ENCODE peak calls at places on chromosomes 16 and 17, in five cellular contexts. V is PC-3, R is neural progenitor cell, I is SK-N-SH, K is HCT116. D is an unnamed sample.

GRCh38 chr16:77409311-77409710 is 25.5 kb downstream of the ADAMTS18 start:
- DNase-seq in I (peak; percentile 24), K (no peak), V (no peak), R (no peak), D (no peak)

GRCh38 chr16:31700200-31700529 is 172.5 kb downstream of the AHSP start:
- DNase-seq in I (peak; percentile 92), K (peak; percentile 82), R (no peak), V (peak; percentile 82), D (no peak)

GRCh38 chr16:24609740-24610420 is 70.5 kb downstream of the RBBP6 start:
- DNase-seq in K (no peak), V (no peak), R (peak; percentile 78), I (peak; percentile 27), D (no peak)

GRCh38 chr16:77977336-77977735 is 45.0 kb upstream of the CLEC3A start:
- DNase-seq in K (no peak), I (no peak), V (no peak), R (no peak), D (no peak)

GRCh38 chr17:2061441-2061797 is 6.5 kb downstream of the HIC1 start:
- DNase-seq in I (no peak), R (no peak), V (no peak), K (no peak), D (no peak)

GRCh38 chr16:86297391-86297790 is 212.9 kb upstream of the FOXF1 start:
- DNase-seq in R (no peak), V (no peak), K (no peak), I (no peak), D (no peak)

GRCh38 chr16:14164916-14165684 is 94.0 kb downstream of the MRTFB start:
- DNase-seq in K (no peak), V (no peak), I (no peak), R (no peak), D (no peak)

GRCh38 chr17:71934520-71934919 is 186.3 kb upstream of the SOX9 start:
- DNase-seq in R (no peak), K (no peak), V (peak; percentile 74), I (no peak), D (no peak)

GRCh38 chr17:67884766-67885165 is 59.5 kb downstream of the BPTF start:
- DNase-seq in V (no peak), I (no peak), K (no peak), R (no peak), D (no peak)

GRCh38 chr17:42289863-42290165 is 1.5 kb downstream of the STAT5A start:
- DNase-seq in K (no peak), I (peak; percentile 16), V (no peak), R (no peak), D (no peak)
- TF ChIP-seq EZH2phosphoT487 in K (no peak), I (no peak), V (no peak), R (no peak), D (no peak)

GRCh38 chr16:50247906-50248608 is 18.3 kb upstream of the ADCY7 start:
- DNase-seq in K (no peak), I (no peak), R (no peak), V (no peak), D (no peak)
- TF ChIP-seq CTCF in K (no peak), I (no peak), R (no peak), V (no peak), D (no peak)

DNA sequence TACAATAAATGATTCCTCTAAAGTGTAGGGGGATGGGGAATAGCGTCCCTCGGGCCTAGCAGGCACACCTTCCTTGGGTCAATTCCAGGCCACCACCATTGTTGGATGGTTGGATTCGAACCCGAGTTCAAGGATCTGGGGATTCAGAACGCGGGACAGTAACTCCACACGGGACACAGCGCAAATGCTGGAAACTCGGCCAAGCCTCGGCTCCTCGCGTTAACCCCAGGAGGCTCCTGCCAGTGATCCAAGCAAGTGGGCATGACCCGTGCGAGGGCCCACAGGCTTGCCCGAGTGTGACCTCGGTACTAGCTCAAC is 589 bp downstream of the B9D1 start:
- DNase-seq in R (no peak), K (no peak), V (no peak), I (no peak), D (no peak)
- H3K9ac ChIP-seq in R (peak overlapping the region; percentile 35), K (peak overlapping the region; percentile 85), V (peak overlapping the region; percentile 77), I (peak overlapping the region; percentile 82), D (peak overlapping the region; percentile 89)

GRCh38 chr16:49348408-49349176 is 25.0 kb upstream of the C16orf78 start:
- DNase-seq in I (no peak), V (no peak), K (peak; percentile 3), R (no peak), D (no peak)

GRCh38 chr16:49351119-49351518 is 22.5 kb upstream of the C16orf78 start:
- DNase-seq in K (no peak), R (peak; percentile 62), I (no peak), V (no peak), D (no peak)

GRCh38 chr16:49347476-49347875 is 26.1 kb upstream of the C16orf78 start:
- DNase-seq in I (no peak), R (no peak), K (no peak), V (no peak), D (no peak)

GRCh38 chr16:49350265-49351103 is 23.1 kb upstream of the C16orf78 start:
- DNase-seq in R (peak; percentile 73), I (peak; percentile 81), K (peak; percentile 27), V (peak; percentile 67), D (peak; percentile 28)

DNA sequence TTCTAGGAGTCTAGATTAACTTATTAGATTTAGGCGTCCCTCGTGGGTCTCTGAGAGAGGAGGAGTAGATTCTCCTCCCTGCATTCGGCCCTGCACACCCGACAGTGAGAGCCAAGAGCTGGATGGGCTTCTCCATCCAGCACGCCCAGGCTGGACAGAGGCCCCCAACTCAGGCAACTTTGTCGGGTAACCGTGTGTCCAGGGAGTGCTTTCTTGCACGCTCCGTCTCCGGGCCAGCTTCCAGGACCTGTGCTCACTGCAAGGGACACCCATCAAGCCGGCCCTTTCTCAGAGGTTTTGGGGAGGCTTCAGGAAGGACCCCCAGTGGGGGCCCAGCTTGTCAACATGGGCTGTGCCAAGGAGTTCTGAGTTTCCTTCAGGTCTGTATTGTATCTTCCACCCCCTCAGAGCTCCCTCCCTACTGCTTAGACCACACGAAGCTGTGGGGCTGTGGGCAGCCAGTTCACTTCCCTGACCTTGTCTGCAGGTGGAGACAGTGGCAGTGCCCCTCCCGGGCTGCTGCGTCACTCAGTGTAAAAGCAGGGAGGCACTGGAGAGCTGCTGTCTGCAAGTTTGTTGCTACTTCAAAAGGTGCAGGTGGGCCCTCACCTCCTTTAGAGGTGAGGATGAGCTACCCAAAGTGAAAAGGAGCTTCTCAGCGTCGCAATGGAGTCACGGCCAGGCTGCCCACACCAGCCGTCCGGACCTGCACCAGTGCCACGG is 24.0 kb upstream of the C16orf78 start:
- DNase-seq in I (no peak), R (no peak), K (no peak), V (no peak), D (no peak)
- TF ChIP-seq EZH2phosphoT487 in I (no peak), R (no peak), K (no peak), V (no peak), D (no peak)

DNA sequence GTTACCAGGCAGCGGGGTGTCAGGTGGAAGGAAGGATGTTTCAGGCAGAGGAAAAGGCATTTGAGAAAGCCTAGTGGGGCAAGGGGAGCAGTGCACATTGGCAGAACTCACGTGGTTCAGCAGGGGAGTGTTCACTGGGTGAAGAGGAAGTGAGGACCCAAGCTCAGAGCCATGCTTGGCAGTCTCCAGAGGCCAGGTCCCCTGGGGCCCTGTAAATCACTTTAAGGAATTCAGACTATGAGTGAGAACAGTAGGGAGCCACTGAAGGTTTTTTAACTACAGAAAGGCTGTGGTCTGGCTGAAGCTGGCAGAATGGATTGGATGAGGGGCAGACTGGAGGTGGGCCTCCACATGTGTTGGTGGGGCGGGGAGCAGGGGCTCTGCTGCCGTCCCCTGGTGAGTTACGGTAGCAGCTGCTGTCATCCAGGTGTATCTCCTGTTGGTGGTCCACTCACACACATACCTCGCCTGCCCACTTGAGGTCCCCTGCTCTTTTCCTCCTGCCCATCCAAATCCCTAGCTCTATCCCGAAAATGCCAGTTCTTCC is 5.1 kb downstream of the CLEC16A start:
- DNase-seq in R (peak; percentile 43), I (no peak), V (peak; percentile 15), K (no peak), D (no peak)
- TF ChIP-seq CTCF in R (peak; percentile 4), I (no peak), V (no peak), K (no peak), D (no peak)

GRCh38 chr16:88655733-88656281 is 5.0 kb upstream of the CYBA start:
- DNase-seq in I (no peak), R (no peak), K (no peak), V (no peak), D (no peak)

GRCh38 chr16:88657371-88657770 is 5.5 kb downstream of the MVD start:
- DNase-seq in R (no peak), I (no peak), K (no peak), V (no peak), D (no peak)

GRCh38 chr16:88659160-88659559 is 3.7 kb downstream of the MVD start:
- DNase-seq in K (no peak), I (no peak), V (no peak), R (no peak), D (no peak)

GRCh38 chr16:88656291-88656980 is 5.6 kb upstream of the CYBA start:
- DNase-seq in V (no peak), R (no peak), I (no peak), K (no peak), D (no peak)

DNA sequence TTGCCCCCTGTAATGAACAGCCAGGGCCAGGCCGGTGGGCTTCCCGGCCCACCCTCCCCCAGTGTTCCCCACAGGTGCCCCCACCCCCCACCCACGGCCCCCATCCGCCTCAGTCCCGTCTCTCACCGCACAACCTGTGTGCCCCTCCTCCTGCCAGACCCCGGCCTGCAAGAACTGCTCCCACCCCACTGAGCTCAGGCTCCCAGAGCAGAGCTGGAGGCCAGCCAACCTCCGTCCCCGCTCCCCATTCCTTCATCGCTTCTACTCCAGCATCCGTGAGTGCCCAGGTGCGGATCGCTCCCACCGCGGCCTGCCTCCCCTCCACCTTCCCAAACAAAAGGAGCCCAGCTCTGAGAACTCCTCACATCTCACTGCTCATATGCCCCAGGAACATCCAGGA is 4.2 kb downstream of the MVD start:
- DNase-seq in K (no peak), V (no peak), I (no peak), R (no peak), D (no peak)
- H3K9ac ChIP-seq in K (no peak overlapping the region), V (no peak overlapping the region), I (no peak overlapping the region), R (no peak overlapping the region), D (no peak overlapping the region)

GRCh38 chr16:84692451-84692850 is 7.3 kb upstream of the USP10 start:
- DNase-seq in I (no peak), K (no peak), V (no peak), R (no peak), D (no peak)
- TF ChIP-seq EZH2phosphoT487 in I (no peak), K (no peak), V (no peak), R (no peak), D (no peak)

GRCh38 chr17:59558953-59559352 is 6.5 kb upstream of the DHX40 start:
- DNase-seq in I (peak; percentile 42), V (peak; percentile 33), R (no peak), K (no peak), D (no peak)
- TF ChIP-seq CTCF in I (peak; percentile 69), V (peak; percentile 63), R (peak; percentile 20), K (peak; percentile 65), D (peak; percentile 19)

D was measured in MM.1S.